ENCODE peak calls at places on chromosomes 3 and 15, in seven cellular contexts. One of them, this sample, is unnamed.

GRCh38 chr3:197575362-197575761 is 19.6 kb upstream of the BDH1 start:
- DNase-seq in endothelial cell of umbilical vein: no peak
- DNase-seq in activated CD4-positive, alpha-beta T cell treated with anti-CD3 and anti-CD28 coated beads for 1 hour: no peak
- DNase-seq in AG04449: no peak
- DNase-seq in progenitor cell of endocrine pancreas: no peak
- DNase-seq in upper lobe of right lung: no peak
- DNase-seq in stimulated activated CD4-positive, alpha-beta T cell treated with anti-CD3 and anti-CD28 coated beads, Interleukin-2, amount 100 ng/mL, for 48 hours: no peak
- DNase-seq in this sample: no peak

GRCh38 chr3:184889312-184889904 is 77.4 kb downstream of the VPS8 start:
- DNase-seq in AG04449: no peak
- DNase-seq in activated CD4-positive, alpha-beta T cell treated with anti-CD3 and anti-CD28 coated beads for 1 hour: no peak
- DNase-seq in endothelial cell of umbilical vein: no peak
- DNase-seq in upper lobe of right lung: no peak
- DNase-seq in stimulated activated CD4-positive, alpha-beta T cell treated with anti-CD3 and anti-CD28 coated beads, Interleukin-2, amount 100 ng/mL, for 48 hours: no peak
- DNase-seq in progenitor cell of endocrine pancreas: no peak
- DNase-seq in this sample: no peak

GRCh38 chr15:31308185-31308639 is 18.4 kb upstream of the KLF13 start:
- DNase-seq in endothelial cell of umbilical vein: no peak
- DNase-seq in activated CD4-positive, alpha-beta T cell treated with anti-CD3 and anti-CD28 coated beads for 1 hour: no peak
- DNase-seq in AG04449: no peak
- DNase-seq in progenitor cell of endocrine pancreas: peak
- DNase-seq in stimulated activated CD4-positive, alpha-beta T cell treated with anti-CD3 and anti-CD28 coated beads, Interleukin-2, amount 100 ng/mL, for 48 hours: no peak
- DNase-seq in upper lobe of right lung: no peak
- DNase-seq in this sample: no peak

GRCh38 chr3:152902141-152902669 is 67.3 kb downstream of the P2RY1 start:
- DNase-seq in upper lobe of right lung: no peak
- DNase-seq in activated CD4-positive, alpha-beta T cell treated with anti-CD3 and anti-CD28 coated beads for 1 hour: no peak
- DNase-seq in stimulated activated CD4-positive, alpha-beta T cell treated with anti-CD3 and anti-CD28 coated beads, Interleukin-2, amount 100 ng/mL, for 48 hours: no peak
- DNase-seq in progenitor cell of endocrine pancreas: no peak
- DNase-seq in endothelial cell of umbilical vein: no peak
- DNase-seq in AG04449: no peak
- DNase-seq in this sample: no peak

GRCh38 chr3:181952221-181952620 is 240.5 kb downstream of the SOX2 start:
- DNase-seq in stimulated activated CD4-positive, alpha-beta T cell treated with anti-CD3 and anti-CD28 coated beads, Interleukin-2, amount 100 ng/mL, for 48 hours: no peak
- DNase-seq in upper lobe of right lung: no peak
- DNase-seq in endothelial cell of umbilical vein: no peak
- DNase-seq in progenitor cell of endocrine pancreas: no peak
- DNase-seq in AG04449: no peak
- DNase-seq in activated CD4-positive, alpha-beta T cell treated with anti-CD3 and anti-CD28 coated beads for 1 hour: no peak
- DNase-seq in this sample: no peak

GRCh38 chr3:127061641-127062040 is 78.7 kb downstream of the PLXNA1 start:
- DNase-seq in activated CD4-positive, alpha-beta T cell treated with anti-CD3 and anti-CD28 coated beads for 1 hour: no peak
- DNase-seq in upper lobe of right lung: no peak
- DNase-seq in endothelial cell of umbilical vein: no peak
- DNase-seq in AG04449: no peak
- DNase-seq in progenitor cell of endocrine pancreas: no peak
- DNase-seq in stimulated activated CD4-positive, alpha-beta T cell treated with anti-CD3 and anti-CD28 coated beads, Interleukin-2, amount 100 ng/mL, for 48 hours: no peak
- DNase-seq in this sample: no peak

GRCh38 chr3:129829640-129830039 is 63.9 kb downstream of the TMCC1 start:
- DNase-seq in activated CD4-positive, alpha-beta T cell treated with anti-CD3 and anti-CD28 coated beads for 1 hour: no peak
- DNase-seq in endothelial cell of umbilical vein: peak
- DNase-seq in stimulated activated CD4-positive, alpha-beta T cell treated with anti-CD3 and anti-CD28 coated beads, Interleukin-2, amount 100 ng/mL, for 48 hours: no peak
- DNase-seq in upper lobe of right lung: no peak
- DNase-seq in progenitor cell of endocrine pancreas: no peak
- DNase-seq in AG04449: peak
- DNase-seq in this sample: peak

GRCh38 chr15:78382114-78382886 is 42.1 kb downstream of the CRABP1 start:
- DNase-seq in upper lobe of right lung: no peak
- DNase-seq in endothelial cell of umbilical vein: no peak
- DNase-seq in AG04449: no peak
- DNase-seq in stimulated activated CD4-positive, alpha-beta T cell treated with anti-CD3 and anti-CD28 coated beads, Interleukin-2, amount 100 ng/mL, for 48 hours: no peak
- DNase-seq in progenitor cell of endocrine pancreas: no peak
- DNase-seq in activated CD4-positive, alpha-beta T cell treated with anti-CD3 and anti-CD28 coated beads for 1 hour: no peak
- DNase-seq in this sample: no peak

GRCh38 chr3:62246094-62246493 is 127.3 kb downstream of the FEZF2 start:
- DNase-seq in AG04449: no peak
- DNase-seq in activated CD4-positive, alpha-beta T cell treated with anti-CD3 and anti-CD28 coated beads for 1 hour: no peak
- DNase-seq in progenitor cell of endocrine pancreas: no peak
- DNase-seq in stimulated activated CD4-positive, alpha-beta T cell treated with anti-CD3 and anti-CD28 coated beads, Interleukin-2, amount 100 ng/mL, for 48 hours: no peak
- DNase-seq in endothelial cell of umbilical vein: no peak
- DNase-seq in upper lobe of right lung: no peak
- DNase-seq in this sample: no peak

GRCh38 chr3:63611382-63611781 is 41.1 kb upstream of the SNTN start:
- DNase-seq in progenitor cell of endocrine pancreas: no peak
- DNase-seq in upper lobe of right lung: no peak
- DNase-seq in AG04449: no peak
- DNase-seq in activated CD4-positive, alpha-beta T cell treated with anti-CD3 and anti-CD28 coated beads for 1 hour: no peak
- DNase-seq in endothelial cell of umbilical vein: no peak
- DNase-seq in stimulated activated CD4-positive, alpha-beta T cell treated with anti-CD3 and anti-CD28 coated beads, Interleukin-2, amount 100 ng/mL, for 48 hours: no peak
- DNase-seq in this sample: no peak

GRCh38 chr15:65856821-65857455 is 12.4 kb upstream of the RAB11A start:
- DNase-seq in progenitor cell of endocrine pancreas: no peak
- DNase-seq in stimulated activated CD4-positive, alpha-beta T cell treated with anti-CD3 and anti-CD28 coated beads, Interleukin-2, amount 100 ng/mL, for 48 hours: peak
- DNase-seq in AG04449: no peak
- DNase-seq in activated CD4-positive, alpha-beta T cell treated with anti-CD3 and anti-CD28 coated beads for 1 hour: peak
- DNase-seq in endothelial cell of umbilical vein: peak
- DNase-seq in upper lobe of right lung: peak
- DNase-seq in this sample: no peak